ENCODE peak calls at places on chromosomes 16 and 17, in four cellular contexts. One of them, this sample, is unnamed.
A peak's percentile ranks its signal among the peaks of the same experiment; 100 is the strongest.

GRCh38 chr16:66058181-66058580 is 308.3 kb upstream of the CDH5 start:
- DNase-seq in tibial artery: no peak
- DNase-seq in psoas muscle: no peak
- DNase-seq in tibial nerve: no peak
- DNase-seq in this sample: no peak

GRCh38 chr17:48961516-48962233 is 6.7 kb downstream of the GIP start:
- DNase-seq in tibial artery: no peak
- DNase-seq in psoas muscle: no peak
- DNase-seq in tibial nerve: no peak
- DNase-seq in this sample: no peak

GRCh38 chr17:10792156-10792555 is 11.7 kb downstream of the TMEM238L start:
- DNase-seq in tibial artery: no peak
- DNase-seq in psoas muscle: peak; percentile 55
- DNase-seq in tibial nerve: no peak
- DNase-seq in this sample: no peak

GRCh38 chr17:57641761-57642160 is 103.3 kb downstream of the CCDC182 start:
- DNase-seq in tibial artery: no peak
- DNase-seq in psoas muscle: no peak
- DNase-seq in tibial nerve: no peak
- DNase-seq in this sample: no peak

GRCh38 chr17:5516060-5516792 is 29.9 kb downstream of the MIS12 start:
- DNase-seq in tibial artery: no peak
- DNase-seq in psoas muscle: no peak
- DNase-seq in tibial nerve: no peak
- DNase-seq in this sample: no peak

GRCh38 chr17:57810740-57811632 is 38.9 kb downstream of the MRPS23 start:
- DNase-seq in tibial artery: peak; percentile 32
- DNase-seq in psoas muscle: peak; percentile 65
- DNase-seq in tibial nerve: no peak
- DNase-seq in this sample: peak; percentile 77

GRCh38 chr17:57370051-57370581 is 113.8 kb downstream of the MSI2 start:
- DNase-seq in tibial artery: no peak
- DNase-seq in psoas muscle: no peak
- DNase-seq in tibial nerve: no peak
- DNase-seq in this sample: no peak

GRCh38 chr16:2912330-2913199 is 834 bp downstream of the FLYWCH1 start:
- DNase-seq in tibial artery: no peak
- DNase-seq in psoas muscle: peak; percentile 72
- DNase-seq in tibial nerve: no peak
- DNase-seq in this sample: no peak

GRCh38 chr17:48472485-48473281 is 42.7 kb upstream of the SKAP1 start:
- DNase-seq in tibial artery: no peak
- DNase-seq in psoas muscle: no peak
- DNase-seq in tibial nerve: no peak
- DNase-seq in this sample: no peak

GRCh38 chr17:42337442-42337841 is 49.1 kb downstream of the STAT5A start:
- DNase-seq in tibial artery: no peak
- DNase-seq in psoas muscle: no peak
- DNase-seq in tibial nerve: no peak
- DNase-seq in this sample: no peak

GRCh38 chr17:61617261-61617660 is 26.2 kb upstream of the NACA2 start:
- DNase-seq in tibial artery: no peak
- DNase-seq in psoas muscle: no peak
- DNase-seq in tibial nerve: no peak
- DNase-seq in this sample: no peak

GRCh38 chr16:20844588-20844987 is 38.3 kb downstream of the REXO5 start:
- DNase-seq in tibial artery: no peak
- DNase-seq in psoas muscle: no peak
- DNase-seq in tibial nerve: no peak
- DNase-seq in this sample: no peak

GRCh38 chr16:67982011-67982696 is 1.9 kb upstream of the DPEP3 start:
- DNase-seq in tibial artery: no peak
- DNase-seq in psoas muscle: no peak
- DNase-seq in tibial nerve: no peak
- DNase-seq in this sample: no peak

GRCh38 chr16:86570542-86571196 is 4.0 kb downstream of the FOXC2 start:
- DNase-seq in tibial artery: no peak
- DNase-seq in psoas muscle: no peak
- DNase-seq in tibial nerve: no peak
- DNase-seq in this sample: no peak

GRCh38 chr16:12340151-12340733 is 363.7 kb downstream of the SNX29 start:
- DNase-seq in tibial artery: no peak
- DNase-seq in psoas muscle: no peak
- DNase-seq in tibial nerve: no peak
- DNase-seq in this sample: no peak

GRCh38 chr17:62033317-62033716 is 31.8 kb downstream of the MED13 start:
- DNase-seq in tibial artery: no peak
- DNase-seq in psoas muscle: no peak
- DNase-seq in tibial nerve: no peak
- DNase-seq in this sample: no peak

GRCh38 chr17:39192901-39193300 is 4.6 kb downstream of the CACNB1 start:
- DNase-seq in tibial artery: no peak
- DNase-seq in psoas muscle: no peak
- DNase-seq in tibial nerve: no peak
- DNase-seq in this sample: no peak

GRCh38 chr16:4922721-4923342 is 14.1 kb downstream of the PPL start:
- DNase-seq in tibial artery: no peak
- DNase-seq in psoas muscle: no peak
- DNase-seq in tibial nerve: no peak
- DNase-seq in this sample: no peak
- TF ChIP-seq CTCF in tibial artery: no peak
- TF ChIP-seq CTCF in psoas muscle: no peak
- TF ChIP-seq CTCF in tibial nerve: no peak
- TF ChIP-seq CTCF in this sample: no peak

GRCh38 chr16:71807905-71808592 is 585 bp downstream of the AP1G1 start:
- DNase-seq in tibial artery: no peak
- DNase-seq in psoas muscle: no peak
- DNase-seq in tibial nerve: no peak
- DNase-seq in this sample: peak; percentile 76

GRCh38 chr16:71808593-71809449 is at the start of gene AP1G1:
- DNase-seq in tibial artery: peak; percentile 94
- DNase-seq in psoas muscle: peak; percentile 98
- DNase-seq in tibial nerve: peak; percentile 83
- DNase-seq in this sample: peak; percentile 98

DNA sequence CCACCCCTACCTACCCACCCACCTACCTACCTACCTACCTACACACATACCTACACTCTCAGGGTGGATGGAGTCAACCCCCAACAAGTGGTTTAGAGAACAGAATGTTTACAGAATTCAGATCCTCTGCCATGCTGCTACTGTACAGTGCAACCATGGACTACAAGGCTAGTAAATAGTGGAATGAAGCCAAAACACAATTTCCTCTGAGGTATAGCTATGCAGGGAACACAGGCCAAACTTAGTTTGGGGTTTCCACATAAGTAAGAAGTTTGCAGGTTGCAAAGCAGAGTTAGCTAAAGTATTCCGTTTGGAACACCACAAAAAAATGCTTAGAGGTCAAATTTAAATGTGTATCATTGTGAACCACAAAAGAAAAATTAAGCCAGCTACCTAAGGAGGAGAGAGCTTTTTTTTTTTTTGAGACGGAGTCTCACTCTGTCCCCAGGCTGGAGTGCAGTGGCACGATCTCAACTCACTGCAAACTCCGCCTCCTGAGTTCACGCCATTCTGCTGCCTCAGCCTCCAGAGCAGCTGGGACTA is 2.7 kb upstream of the AP1G1 start:
- DNase-seq in tibial artery: no peak
- DNase-seq in psoas muscle: no peak
- DNase-seq in tibial nerve: no peak
- DNase-seq in this sample: no peak
- H3K27ac ChIP-seq in tibial artery: no peak overlapping the region
- H3K27ac ChIP-seq in psoas muscle: no peak overlapping the region
- H3K27ac ChIP-seq in tibial nerve: no peak overlapping the region
- H3K27ac ChIP-seq in this sample: no peak overlapping the region

GRCh38 chr16:72689851-72690250 is 358.1 kb downstream of the ZFHX3 start:
- DNase-seq in tibial artery: no peak
- DNase-seq in psoas muscle: no peak
- DNase-seq in tibial nerve: no peak
- DNase-seq in this sample: no peak
- TF ChIP-seq CTCF in tibial artery: peak; percentile 43
- TF ChIP-seq CTCF in psoas muscle: no peak
- TF ChIP-seq CTCF in tibial nerve: no peak
- TF ChIP-seq CTCF in this sample: no peak

GRCh38 chr17:18999394-18999793 is 5.2 kb downstream of the FAM83G start:
- DNase-seq in tibial artery: no peak
- DNase-seq in psoas muscle: no peak
- DNase-seq in tibial nerve: no peak
- DNase-seq in this sample: no peak
- H3K27ac ChIP-seq in tibial artery: no peak overlapping the region
- H3K27ac ChIP-seq in psoas muscle: no peak overlapping the region
- H3K27ac ChIP-seq in tibial nerve: no peak overlapping the region
- H3K27ac ChIP-seq in this sample: no peak overlapping the region

GRCh38 chr17:74825003-74825627 is 34.6 kb downstream of the GRIN2C start:
- DNase-seq in tibial artery: no peak
- DNase-seq in psoas muscle: no peak
- DNase-seq in tibial nerve: no peak
- DNase-seq in this sample: no peak
- TF ChIP-seq CTCF in tibial artery: no peak
- TF ChIP-seq CTCF in psoas muscle: no peak
- TF ChIP-seq CTCF in tibial nerve: no peak
- TF ChIP-seq CTCF in this sample: no peak

DNA sequence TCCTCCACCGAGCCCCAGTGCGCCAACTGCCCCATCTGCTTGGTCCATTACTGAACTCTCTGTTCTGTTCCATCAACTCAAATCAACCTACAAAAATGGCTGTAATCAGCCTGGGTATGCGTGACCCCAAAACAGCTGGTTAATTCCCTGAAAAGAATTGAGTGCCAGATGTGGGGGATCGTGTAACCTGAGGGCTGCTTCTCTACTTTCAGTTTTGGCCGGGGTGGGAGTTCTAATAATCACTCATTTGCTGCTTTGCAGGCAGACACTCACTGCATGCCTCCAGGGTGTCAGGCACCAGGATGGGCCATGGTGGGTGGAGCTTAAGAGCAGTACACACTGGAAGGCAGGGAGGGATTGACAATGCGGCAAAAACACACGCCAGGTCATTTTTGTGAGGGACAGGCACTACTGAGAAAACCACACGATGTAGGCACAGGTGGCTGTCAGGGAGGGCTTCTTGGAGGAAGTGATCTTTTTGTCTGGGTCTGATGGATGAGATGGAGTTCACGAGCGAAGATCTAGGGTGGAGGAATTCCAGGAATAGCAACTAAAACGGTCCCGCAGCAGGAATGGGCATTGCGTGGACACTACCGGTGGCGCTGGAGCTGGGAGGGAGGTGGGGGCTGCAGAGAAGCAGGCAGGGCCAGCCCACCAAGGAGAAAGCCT is 30.3 kb upstream of the SSTR5 start:
- DNase-seq in tibial artery: no peak
- DNase-seq in psoas muscle: no peak
- DNase-seq in tibial nerve: no peak
- DNase-seq in this sample: no peak
- H3K27ac ChIP-seq in tibial artery: no peak overlapping the region
- H3K27ac ChIP-seq in psoas muscle: no peak overlapping the region
- H3K27ac ChIP-seq in tibial nerve: no peak overlapping the region
- H3K27ac ChIP-seq in this sample: no peak overlapping the region

GRCh38 chr16:50610331-50611262 is 62.4 kb downstream of the NKD1 start:
- DNase-seq in tibial artery: no peak
- DNase-seq in psoas muscle: no peak
- DNase-seq in tibial nerve: no peak
- DNase-seq in this sample: no peak

GRCh38 chr16:50612849-50613198 is 64.6 kb downstream of the NKD1 start:
- DNase-seq in tibial artery: no peak
- DNase-seq in psoas muscle: no peak
- DNase-seq in tibial nerve: no peak
- DNase-seq in this sample: no peak

GRCh38 chr16:50613281-50613991 is 65.2 kb downstream of the NKD1 start:
- DNase-seq in tibial artery: no peak
- DNase-seq in psoas muscle: no peak
- DNase-seq in tibial nerve: no peak
- DNase-seq in this sample: peak; percentile 81

GRCh38 chr16:50611995-50612848 is 64.0 kb downstream of the NKD1 start:
- DNase-seq in tibial artery: no peak
- DNase-seq in psoas muscle: no peak
- DNase-seq in tibial nerve: no peak
- DNase-seq in this sample: no peak

DNA sequence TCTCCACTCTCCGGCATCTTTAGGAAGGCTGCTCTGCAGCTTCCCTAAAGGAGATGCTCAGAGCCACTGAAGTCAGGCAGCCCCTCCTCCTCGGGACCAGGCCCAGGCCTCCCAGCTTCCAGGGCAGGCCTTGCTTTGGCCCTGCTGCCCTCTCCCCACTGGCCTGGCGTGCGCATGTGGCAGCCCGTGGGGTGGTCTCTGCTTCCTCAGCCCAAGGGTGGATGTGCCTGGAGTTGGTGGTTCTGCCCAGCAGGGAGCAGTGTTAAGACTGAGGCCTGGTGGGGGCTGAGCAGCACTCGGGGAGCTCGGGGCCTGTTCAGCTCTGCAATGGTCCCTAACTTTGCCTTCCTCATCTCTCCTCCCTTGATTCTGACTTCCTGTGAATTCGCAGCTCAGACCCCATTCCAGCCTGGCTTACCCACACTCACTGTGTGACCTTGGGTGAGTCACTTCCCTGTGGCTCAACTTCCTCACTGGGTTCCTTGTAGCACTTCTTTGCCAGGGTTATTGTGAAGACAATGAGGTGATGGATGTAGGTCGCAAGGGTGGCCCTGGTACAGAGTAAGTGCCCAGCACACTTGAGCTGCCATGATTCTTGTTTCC is 63.2 kb downstream of the NKD1 start:
- DNase-seq in tibial artery: no peak
- DNase-seq in psoas muscle: no peak
- DNase-seq in tibial nerve: no peak
- DNase-seq in this sample: no peak
- TF ChIP-seq CTCF in tibial artery: no peak
- TF ChIP-seq CTCF in psoas muscle: no peak
- TF ChIP-seq CTCF in tibial nerve: no peak
- TF ChIP-seq CTCF in this sample: no peak

GRCh38 chr17:81277421-81277820 is 17.7 kb downstream of the SLC38A10 start:
- DNase-seq in tibial artery: no peak
- DNase-seq in psoas muscle: no peak
- DNase-seq in tibial nerve: no peak
- DNase-seq in this sample: no peak

GRCh38 chr17:81276781-81277180 is 18.3 kb downstream of the SLC38A10 start:
- DNase-seq in tibial artery: no peak
- DNase-seq in psoas muscle: no peak
- DNase-seq in tibial nerve: no peak
- DNase-seq in this sample: no peak

GRCh38 chr17:81279278-81280073 is 15.6 kb downstream of the SLC38A10 start:
- DNase-seq in tibial artery: no peak
- DNase-seq in psoas muscle: no peak
- DNase-seq in tibial nerve: no peak
- DNase-seq in this sample: no peak

GRCh38 chr17:81278831-81279230 is 16.3 kb downstream of the SLC38A10 start:
- DNase-seq in tibial artery: no peak
- DNase-seq in psoas muscle: no peak
- DNase-seq in tibial nerve: no peak
- DNase-seq in this sample: no peak

GRCh38 chr17:81277938-81278693 is 17.0 kb downstream of the SLC38A10 start:
- DNase-seq in tibial artery: no peak
- DNase-seq in psoas muscle: no peak
- DNase-seq in tibial nerve: no peak
- DNase-seq in this sample: no peak
- H3K27ac ChIP-seq in tibial artery: no peak overlapping the region
- H3K27ac ChIP-seq in psoas muscle: no peak overlapping the region
- H3K27ac ChIP-seq in tibial nerve: no peak overlapping the region
- H3K27ac ChIP-seq in this sample: peak overlapping the region; percentile 32

GRCh38 chr17:1649116-1649843 is 386 bp downstream of the RILP start:
- DNase-seq in tibial artery: peak; percentile 89
- DNase-seq in psoas muscle: peak; percentile 95
- DNase-seq in tibial nerve: peak; percentile 80
- DNase-seq in this sample: peak; percentile 95
- TF ChIP-seq CTCF in tibial artery: peak; percentile 18
- TF ChIP-seq CTCF in psoas muscle: no peak
- TF ChIP-seq CTCF in tibial nerve: no peak
- TF ChIP-seq CTCF in this sample: no peak

This sample was measured in coronary artery.